ENCODE peak calls at places on chromosomes 16 and 17, in four cellular contexts. K is A549, Z is testis, U is ovary. T is an unnamed sample.
A peak's percentile ranks its signal among the peaks of the same experiment; 100 is the strongest.

GRCh38 chr17:4477286-4477791 is 21.3 kb upstream of the SPNS2 start:
- DNase-seq in K (no peak), Z (no peak), U (no peak), T (no peak)

GRCh38 chr17:78528541-78528940 is 48.7 kb downstream of the DNAH17 start:
- DNase-seq in K (no peak), Z (no peak), U (no peak), T (no peak)

GRCh38 chr17:45091778-45092425 is 30.8 kb downstream of the NMT1 start:
- DNase-seq in K (peak; percentile 57), Z (no peak), U (no peak), T (no peak)

GRCh38 chr17:7263801-7264078 is 1.5 kb upstream of the CLDN7 start:
- DNase-seq in K (no peak), Z (no peak), U (no peak), T (no peak)

GRCh38 chr16:64964126-64964540 is 157.7 kb downstream of the CDH11 start:
- DNase-seq in K (no peak), Z (no peak), U (no peak), T (no peak)

GRCh38 chr17:33442320-33442719 is 149.2 kb upstream of the ASIC2 start:
- DNase-seq in K (no peak), Z (no peak), U (no peak), T (no peak)

GRCh38 chr16:87725596-87726235 is 40.1 kb downstream of the KLHDC4 start:
- DNase-seq in K (peak; percentile 27), Z (no peak), U (no peak), T (no peak)

GRCh38 chr16:832652-833336 is 32.3 kb upstream of the GNG13 start:
- DNase-seq in K (no peak), Z (no peak), U (no peak), T (no peak)

GRCh38 chr16:88754912-88755744 is 29.9 kb downstream of the PIEZO1 start:
- DNase-seq in K (no peak), Z (no peak), U (no peak), T (peak; percentile 18)

GRCh38 chr16:71474864-71475263 is 12.8 kb upstream of the ZNF23 start:
- DNase-seq in K (no peak), Z (no peak), U (no peak), T (no peak)

GRCh38 chr16:31484491-31485171 is 1.7 kb downstream of the SLC5A2 start:
- DNase-seq in K (peak; percentile 51), Z (no peak), U (no peak), T (no peak)

GRCh38 chr16:24977673-24978065 is 37.5 kb downstream of the ARHGAP17 start:
- DNase-seq in K (peak; percentile 27), Z (no peak), U (no peak), T (no peak)

GRCh38 chr17:19713462-19713861 is 2.9 kb downstream of the SLC47A2 start:
- DNase-seq in K (no peak), Z (no peak), U (no peak), T (no peak)

GRCh38 chr17:64506576-64507417 is at the start of gene CEP95:
- DNase-seq in K (no peak), Z (peak; percentile 97), U (peak; percentile 97), T (peak; percentile 99)

GRCh38 chr17:40533896-40534295 is 31.4 kb downstream of the CCR7 start:
- DNase-seq in K (peak; percentile 71), Z (no peak), U (no peak), T (no peak)

GRCh38 chr16:51112311-51112710 is 38.8 kb downstream of the SALL1 start:
- DNase-seq in K (no peak), Z (no peak), U (no peak), T (no peak)

GRCh38 chr16:87461466-87461975 is 31.3 kb downstream of the ZCCHC14 start:
- DNase-seq in K (peak; percentile 94), Z (peak; percentile 84), U (no peak), T (peak; percentile 53)

GRCh38 chr16:29198731-29199521 is 207.6 kb downstream of the NPIPB11 start:
- DNase-seq in K (no peak), Z (peak; percentile 12), U (no peak), T (no peak)

GRCh38 chr17:39064374-39064773 is 87.1 kb downstream of the PLXDC1 start:
- DNase-seq in K (no peak), Z (no peak), U (no peak), T (no peak)

GRCh38 chr17:27503636-27504035 is 47.4 kb downstream of the KSR1 start:
- DNase-seq in K (no peak), Z (no peak), U (no peak), T (no peak)

GRCh38 chr17:49730078-49730786 is 22.5 kb upstream of the SLC35B1 start:
- DNase-seq in K (no peak), Z (peak; percentile 76), U (peak; percentile 93), T (no peak)

GRCh38 chr17:81335388-81336157 is 40.5 kb upstream of the SLC38A10 start:
- DNase-seq in K (peak; percentile 58), Z (no peak), U (no peak), T (no peak)

GRCh38 chr17:59330314-59330942 is 1.0 kb upstream of the YPEL2 start:
- DNase-seq in K (peak; percentile 75), Z (peak; percentile 60), U (peak; percentile 26), T (no peak)

GRCh38 chr16:68085259-68086071 is at the start of gene NFATC3:
- DNase-seq in K (peak; percentile 97), Z (peak; percentile 99), U (peak; percentile 99), T (peak; percentile 99)
- TF ChIP-seq POLR2A in K (peak; percentile 73), Z (no peak), U (no peak), T (no peak)

DNA sequence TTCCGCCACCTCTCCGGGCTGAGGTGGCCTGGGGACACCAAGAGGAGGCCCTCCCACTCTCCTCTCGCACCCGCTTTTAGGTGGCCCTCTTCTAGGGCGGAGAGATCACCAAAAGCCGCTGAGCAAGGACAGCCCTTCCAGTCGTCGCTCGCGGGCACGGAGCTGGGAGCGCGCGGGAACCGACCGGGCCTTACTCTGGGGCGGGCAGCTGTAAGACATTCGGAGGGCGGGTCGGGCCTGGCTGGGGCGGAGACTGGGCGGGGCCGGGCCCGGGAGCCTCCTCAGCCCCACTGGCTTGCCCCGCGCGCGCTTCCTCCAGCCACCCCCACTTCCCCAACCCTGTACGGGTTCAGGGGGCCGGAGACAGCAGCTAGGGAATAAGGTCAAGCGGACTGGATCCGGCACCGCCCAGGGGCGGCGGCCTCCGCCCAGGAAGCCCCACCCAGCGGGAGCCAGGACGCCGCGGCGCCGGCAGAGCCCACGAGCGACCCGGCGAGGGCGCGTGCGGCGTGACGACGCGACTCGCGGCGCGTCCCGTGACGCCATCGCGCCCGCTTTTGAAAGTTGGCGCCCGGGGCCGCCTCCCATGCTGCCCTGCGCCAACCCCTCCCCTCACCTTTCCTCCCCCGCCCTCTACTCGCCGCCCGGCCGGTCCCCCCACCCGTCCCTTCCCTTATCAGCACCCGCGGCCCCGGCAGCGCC is 351 bp upstream of the CTCF start:
- DNase-seq in K (peak; percentile 96), Z (peak; percentile 96), U (peak; percentile 94), T (peak; percentile 99)
- TF ChIP-seq POLR2A in K (peak; percentile 78), Z (peak; percentile 18), U (no peak), T (peak; percentile 89)

DNA sequence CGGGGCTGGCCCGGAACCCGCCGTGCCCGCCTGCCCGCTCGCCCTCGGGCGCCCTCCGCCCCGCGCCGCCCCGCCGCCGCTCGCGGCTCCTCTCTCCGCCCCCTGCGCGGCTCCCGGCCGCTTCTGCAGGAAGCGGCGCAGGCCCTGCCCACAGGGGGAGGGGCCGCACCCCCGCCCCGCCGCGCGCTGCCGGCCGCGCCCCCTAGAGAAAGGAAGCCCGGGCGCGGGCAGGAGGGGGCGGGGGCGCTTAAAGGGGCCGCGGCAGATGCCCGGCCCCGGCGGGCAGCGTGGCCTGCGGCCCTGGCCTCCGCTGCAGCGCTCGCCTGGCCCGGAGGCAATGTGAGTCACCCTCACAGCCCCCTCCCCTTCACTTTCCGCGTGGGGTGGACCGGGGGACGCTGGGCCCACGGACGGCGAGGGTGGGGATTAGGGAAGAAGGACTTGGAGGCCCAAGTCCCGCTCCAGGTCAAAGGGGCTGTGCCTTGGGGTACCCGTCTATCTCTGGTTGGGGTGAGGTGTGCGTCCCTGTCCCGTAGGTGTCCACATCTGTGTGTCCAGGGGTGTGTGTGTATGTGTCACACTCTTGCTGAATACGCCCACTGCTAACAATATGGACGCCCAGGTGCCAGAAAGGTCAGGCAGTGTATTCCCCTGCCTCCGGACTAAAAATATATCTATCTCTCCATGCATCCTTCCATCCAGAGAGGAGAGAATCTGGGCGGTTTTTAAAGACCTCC is at the start of gene GIT1:
- DNase-seq in K (peak; percentile 85), Z (peak; percentile 91), U (peak; percentile 81), T (peak; percentile 85)
- TF ChIP-seq POLR2A in K (peak; percentile 63), Z (no peak), U (peak; percentile 27), T (no peak)

GRCh38 chr16:11312718-11313492 is 31.8 kb upstream of the PRM1 start:
- DNase-seq in K (peak; percentile 31), Z (no peak), U (peak; percentile 61), T (peak; percentile 23)
- TF ChIP-seq POLR2A in K (no peak), Z (no peak), U (no peak), T (no peak)

GRCh38 chr17:61862105-61862574 is 1.2 kb downstream of the BRIP1 start:
- DNase-seq in K (no peak), Z (no peak), U (no peak), T (peak; percentile 33)

GRCh38 chr17:61868074-61868473 is 4.7 kb upstream of the BRIP1 start:
- DNase-seq in K (no peak), Z (no peak), U (no peak), T (no peak)

GRCh38 chr17:61867033-61867432 is 3.7 kb upstream of the BRIP1 start:
- DNase-seq in K (no peak), Z (no peak), U (no peak), T (no peak)

GRCh38 chr17:61863801-61864126 is 436 bp upstream of the BRIP1 start:
- DNase-seq in K (no peak), Z (peak; percentile 19), U (no peak), T (no peak)

DNA sequence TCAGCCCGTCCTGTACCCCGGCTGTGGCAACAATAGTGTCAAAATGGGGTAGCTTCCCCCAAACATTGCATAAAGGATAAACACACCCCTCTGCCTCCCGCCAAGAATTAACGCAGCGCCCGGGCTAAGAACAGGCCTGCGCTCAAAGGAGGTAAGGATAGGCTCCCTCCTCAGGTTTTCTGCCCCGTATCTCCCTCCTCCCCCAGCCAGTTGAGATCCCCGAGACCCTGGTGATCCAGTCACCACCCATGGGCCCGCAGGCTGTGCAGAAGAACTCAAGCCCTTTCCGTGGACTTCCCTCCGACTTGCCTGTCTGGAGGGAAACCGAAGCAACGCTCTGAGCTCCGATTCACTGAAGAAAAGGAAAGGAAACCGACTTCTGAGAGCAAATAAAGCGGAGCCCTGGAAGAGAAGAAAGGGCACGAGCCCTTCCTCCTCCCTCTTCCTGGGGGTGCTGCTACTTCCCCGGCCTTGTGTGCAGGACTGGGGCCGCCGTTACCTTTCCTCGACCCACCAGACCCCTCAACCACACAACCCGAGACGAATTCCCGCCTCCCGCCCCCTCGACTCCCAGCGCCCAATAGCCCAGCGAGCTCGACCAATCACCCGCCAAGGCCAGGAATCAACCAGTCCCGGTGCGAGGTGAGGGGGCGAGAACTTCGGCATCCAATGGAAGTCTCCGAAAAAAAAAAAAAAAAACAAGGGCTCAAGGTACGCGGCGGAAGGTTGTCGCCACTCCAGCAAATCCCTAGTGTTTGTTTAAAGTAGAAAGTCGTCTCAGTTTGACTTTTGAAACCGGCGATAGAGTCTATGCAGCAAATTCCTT is at the start of gene BRIP1:
- DNase-seq in K (peak; percentile 97), Z (peak; percentile 96), U (peak; percentile 84), T (peak; percentile 96)
- TF ChIP-seq POLR2A in K (peak; percentile 58), Z (no peak), U (no peak), T (peak; percentile 93)